ENCODE peak calls at places on chromosomes 4 and X, in four cellular contexts. K, I, M and Z are unnamed samples.

GRCh38 chr4:136812100-136812880 is 720.0 kb downstream of the PCDH18 start:
- DNase-seq in K (no peak), I (no peak), M (no peak), Z (no peak)

GRCh38 chr4:30720021-30720655 is at the start of gene PCDH7:
- DNase-seq in K (no peak), I (no peak), M (no peak), Z (peak)

GRCh38 chr4:7169134-7169533 is 23.2 kb upstream of the SORCS2 start:
- DNase-seq in K (no peak), I (no peak), M (no peak), Z (no peak)

GRCh38 chr4:153808175-153808574 is 19.3 kb upstream of the SFRP2 start:
- DNase-seq in K (no peak), I (no peak), M (no peak), Z (no peak)

GRCh38 chr4:101682946-101683345 is 107.6 kb upstream of the BANK1 start:
- DNase-seq in K (no peak), I (no peak), M (no peak), Z (no peak)

GRCh38 chr4:20178902-20179576 is 72.7 kb upstream of the SLIT2 start:
- DNase-seq in K (no peak), I (no peak), M (no peak), Z (no peak)

GRCh38 chrX:101462892-101463291 is 22.4 kb upstream of the ARMCX4 start:
- DNase-seq in K (no peak), I (no peak), M (peak), Z (no peak)

GRCh38 chr4:71944956-71945355 is 86.8 kb upstream of the NPFFR2 start:
- DNase-seq in K (no peak), I (no peak), M (no peak), Z (no peak)

GRCh38 chrX:119990995-119991787 is 47.6 kb upstream of the NKAP start:
- DNase-seq in K (no peak), I (no peak), M (no peak), Z (no peak)

GRCh38 chr4:169492436-169493163 is 119.8 kb downstream of the NEK1 start:
- DNase-seq in K (peak), I (peak), M (peak), Z (peak)

GRCh38 chr4:3446631-3447320 is 5.0 kb downstream of the HGFAC start:
- DNase-seq in K (no peak), I (no peak), M (no peak), Z (no peak)

GRCh38 chr4:63620271-63620670 is 789.0 kb downstream of the TECRL start:
- DNase-seq in K (no peak), I (no peak), M (no peak), Z (no peak)

GRCh38 chrX:107574054-107574683 is 54.1 kb upstream of the PRPS1 start:
- DNase-seq in K (no peak), I (no peak), M (no peak), Z (no peak)

GRCh38 chr4:62814510-62815047 is 1594.7 kb downstream of the TECRL start:
- DNase-seq in K (no peak), I (no peak), M (no peak), Z (no peak)

GRCh38 chr4:80926446-80926845 is 104.1 kb upstream of the BMP3 start:
- DNase-seq in K (no peak), I (no peak), M (no peak), Z (no peak)

GRCh38 chr4:109183851-109184345 is 118.6 kb downstream of the COL25A1 start:
- DNase-seq in K (no peak), I (no peak), M (no peak), Z (no peak)

GRCh38 chr4:133000012-133000411 is 149.1 kb upstream of the PCDH10 start:
- DNase-seq in K (no peak), I (no peak), M (no peak), Z (no peak)

GRCh38 chrX:53262918-53263394 is 18.4 kb downstream of the IQSEC2 start:
- DNase-seq in K (no peak), I (no peak), M (peak), Z (no peak)

GRCh38 chrX:132270699-132271098 is 51.5 kb upstream of the RAP2C start:
- DNase-seq in K (no peak), I (no peak), M (no peak), Z (no peak)

GRCh38 chr4:6767725-6768538 is 14.6 kb upstream of the KIAA0232 start:
- DNase-seq in K (no peak), I (no peak), M (no peak), Z (no peak)

GRCh38 chr4:150063128-150063527 is 15.1 kb upstream of the DCLK2 start:
- DNase-seq in K (no peak), I (no peak), M (no peak), Z (no peak)

GRCh38 chr4:98055800-98056501 is 87.3 kb downstream of the STPG2 start:
- DNase-seq in K (no peak), I (no peak), M (no peak), Z (no peak)

GRCh38 chrX:110059410-110059809 is 56.5 kb downstream of the TMEM164 start:
- DNase-seq in K (no peak), I (no peak), M (no peak), Z (no peak)

GRCh38 chr4:141352328-141352727 is 131.6 kb downstream of the ZNF330 start:
- DNase-seq in K (no peak), I (no peak), M (no peak), Z (no peak)

GRCh38 chr4:791866-792630 is 33.9 kb downstream of the CPLX1 start:
- DNase-seq in K (no peak), I (no peak), M (no peak), Z (no peak)

GRCh38 chr4:37685726-37686372 is 327 bp downstream of the RELL1 start:
- DNase-seq in K (no peak), I (no peak), M (peak), Z (peak)

GRCh38 chrX:13374364-13374763 is 54.5 kb upstream of the ATXN3L start:
- DNase-seq in K (no peak), I (no peak), M (no peak), Z (no peak)

GRCh38 chr4:120561648-120562047 is 360.9 kb downstream of the PRDM5 start:
- DNase-seq in K (no peak), I (no peak), M (no peak), Z (no peak)

GRCh38 chr4:98444371-98444770 is 183.2 kb downstream of the RAP1GDS1 start:
- DNase-seq in K (no peak), I (no peak), M (no peak), Z (no peak)

GRCh38 chrX:10755477-10756334 is 135.3 kb upstream of the MID1 start:
- DNase-seq in K (no peak), I (peak), M (no peak), Z (no peak)

GRCh38 chrX:134661295-134661694 is 3.0 kb upstream of the PLAC1 start:
- DNase-seq in K (no peak), I (no peak), M (no peak), Z (no peak)

GRCh38 chrX:19739683-19740082 is 147.7 kb downstream of the SH3KBP1 start:
- DNase-seq in K (no peak), I (no peak), M (peak), Z (peak)

GRCh38 chrX:56211701-56212100 is 20.5 kb upstream of the KLF8 start:
- DNase-seq in K (no peak), I (no peak), M (no peak), Z (no peak)

GRCh38 chrX:18828832-18829404 is 121.5 kb downstream of the PPEF1 start:
- DNase-seq in K (no peak), I (no peak), M (peak), Z (no peak)

GRCh38 chr4:4919926-4920325 is 60.5 kb downstream of the MSX1 start:
- DNase-seq in K (no peak), I (no peak), M (no peak), Z (no peak)

GRCh38 chrX:138929905-138930304 is 218.4 kb upstream of the FGF13 start:
- DNase-seq in K (no peak), I (no peak), M (peak), Z (no peak)

GRCh38 chr4:100889401-100889800 is 371.6 kb upstream of the EMCN start:
- DNase-seq in K (no peak), I (no peak), M (no peak), Z (no peak)

GRCh38 chr4:20773144-20773997 is 73.1 kb downstream of the PACRGL start:
- DNase-seq in K (no peak), I (peak), M (peak), Z (peak)

GRCh38 chr4:184364100-184364921 is 110.0 kb downstream of the IRF2 start:
- DNase-seq in K (no peak), I (no peak), M (no peak), Z (no peak)
- TF ChIP-seq POLR2AphosphoS5 in K (no peak), I (no peak), M (no peak), Z (no peak)

DNA sequence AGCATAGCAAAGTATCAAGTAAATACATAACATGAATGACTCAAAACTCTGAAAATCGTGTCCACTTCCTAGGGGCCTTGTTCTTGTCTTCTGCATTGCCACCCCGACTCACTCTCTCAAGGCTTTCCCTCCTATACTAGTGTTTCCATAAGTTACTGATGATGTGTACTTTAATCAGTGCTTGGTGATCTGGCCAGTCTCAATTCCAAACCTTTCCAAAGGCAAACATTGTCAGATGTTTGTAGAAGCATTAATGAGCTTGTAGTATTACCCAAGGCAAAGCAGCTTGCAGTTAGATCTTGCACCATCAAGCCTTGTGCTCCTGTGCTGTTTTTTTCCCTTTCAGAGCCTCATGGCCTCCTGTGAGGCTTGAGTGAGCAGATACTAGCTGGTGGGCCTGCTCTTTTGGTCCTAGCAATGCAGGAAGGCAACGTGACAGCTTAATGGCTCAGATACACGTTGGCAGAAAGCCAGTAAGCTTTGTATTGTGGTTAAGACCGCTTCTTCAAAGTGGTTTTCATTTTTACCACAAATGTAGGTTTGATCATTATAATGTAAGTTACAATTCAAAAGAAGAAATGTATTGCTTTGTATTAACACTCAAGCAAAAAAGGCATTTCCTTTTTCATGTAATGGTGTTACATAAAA is 51.8 kb downstream of the RBPJ start:
- DNase-seq in K (peak), I (no peak), M (peak), Z (no peak)
- TF ChIP-seq TAF1 in K (no peak), I (no peak), M (no peak), Z (no peak)

GRCh38 chrX:154411322-154411980 is at the start of gene TAFAZZIN:
- DNase-seq in K (no peak), I (no peak), M (peak), Z (peak)
- TF ChIP-seq POLR2AphosphoS5 in K (peak), I (peak), M (peak), Z (peak)

DNA sequence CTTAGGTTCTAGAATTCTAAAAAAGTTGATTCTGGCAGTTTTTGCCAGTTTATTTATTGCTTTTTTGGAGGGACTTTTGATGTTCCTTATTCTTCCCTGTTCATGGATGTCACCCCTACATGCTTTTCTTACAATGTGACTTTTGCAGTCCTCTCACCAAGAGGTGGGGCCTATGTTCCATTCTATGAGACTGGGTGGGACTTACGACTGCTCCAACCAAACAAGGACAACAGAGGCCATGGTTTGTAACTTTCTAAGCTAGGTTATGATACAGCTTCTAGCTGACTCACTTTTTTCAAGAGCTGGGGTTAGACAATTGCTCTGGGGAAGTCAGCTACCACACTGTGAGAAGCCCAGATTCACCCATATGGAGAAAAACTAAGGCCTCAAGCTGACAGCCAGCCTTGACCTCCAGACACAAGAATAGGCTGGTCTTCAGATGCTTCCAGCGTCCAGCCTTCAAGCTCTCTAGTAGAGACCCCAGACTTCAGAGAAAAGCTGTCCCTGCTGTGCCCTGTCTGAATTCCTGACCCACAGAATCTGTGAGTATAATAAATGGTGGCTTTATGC is 39.5 kb downstream of the ENOPH1 start:
- DNase-seq in K (no peak), I (no peak), M (no peak), Z (no peak)
- TF ChIP-seq TAF1 in K (no peak), I (no peak), M (no peak), Z (no peak)

DNA sequence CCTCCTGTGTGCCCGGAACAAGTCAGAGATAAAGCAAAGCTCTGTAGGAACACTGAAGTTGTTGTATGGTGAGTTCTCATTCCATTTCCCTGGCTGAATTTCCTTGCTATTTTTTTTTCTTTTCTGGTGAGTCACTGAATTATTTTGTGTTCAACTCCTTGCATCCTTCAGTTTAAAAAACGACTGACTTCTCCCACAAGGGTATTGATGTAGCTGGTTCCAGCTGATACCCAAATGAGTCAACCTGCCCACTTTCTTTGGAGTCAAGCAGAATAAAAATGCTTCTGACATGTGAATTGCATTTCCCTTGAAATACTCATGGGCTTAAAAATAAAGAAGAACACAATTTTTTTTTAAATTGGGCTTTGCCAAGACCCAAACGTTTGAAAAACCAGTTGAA is 85.5 kb downstream of the SHOX start:
- DNase-seq in K (no peak), I (no peak), M (no peak), Z (no peak)
- TF ChIP-seq POLR2AphosphoS5 in K (no peak), I (no peak), M (no peak), Z (no peak)

DNA sequence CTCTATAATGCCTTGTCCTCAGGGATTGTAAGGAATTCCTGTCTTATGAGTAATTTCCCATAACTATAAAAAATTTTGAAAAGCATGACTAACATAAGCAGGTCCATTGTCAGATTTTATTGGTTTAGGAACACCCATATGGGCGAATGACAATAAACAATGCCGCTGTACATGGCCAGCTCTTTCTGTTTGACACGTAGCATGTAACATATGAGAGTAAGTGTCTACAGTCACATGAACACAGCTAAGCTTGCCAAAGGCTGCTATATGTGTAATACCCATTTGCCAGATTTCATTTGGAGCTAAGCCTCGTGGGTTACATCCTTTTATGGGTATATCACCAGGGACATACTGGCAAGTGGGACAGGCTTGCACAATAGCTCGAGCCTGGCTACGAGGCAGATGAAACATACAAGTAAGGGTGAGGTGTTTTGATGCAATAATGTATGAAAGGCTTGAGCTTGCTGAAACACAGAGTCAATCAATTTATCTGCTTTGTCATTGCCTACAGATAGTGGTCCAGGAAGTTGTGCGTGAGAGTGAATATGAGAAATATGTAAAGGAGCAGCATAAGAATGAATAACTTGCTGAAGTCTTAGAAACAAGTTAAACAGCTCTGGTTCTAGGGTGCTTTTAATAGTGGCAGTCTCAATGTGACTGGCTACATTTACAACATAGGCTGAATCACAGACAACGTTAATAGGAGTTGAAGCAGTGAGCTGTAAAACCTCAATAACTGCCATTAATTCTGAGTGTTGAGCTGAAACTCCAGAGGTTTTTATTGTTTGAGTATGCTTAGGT is 67.4 kb upstream of the UGT2B10 start:
- DNase-seq in K (no peak), I (no peak), M (no peak), Z (no peak)
- TF ChIP-seq TAF1 in K (no peak), I (no peak), M (no peak), Z (no peak)

GRCh38 chr4:119016636-119017035 is 119.0 kb upstream of the MYOZ2 start:
- DNase-seq in K (no peak), I (no peak), M (no peak), Z (no peak)

GRCh38 chr4:119005888-119006287 is 117.2 kb downstream of the SYNPO2 start:
- DNase-seq in K (no peak), I (no peak), M (no peak), Z (no peak)

GRCh38 chr4:119014658-119015057 is 121.0 kb upstream of the MYOZ2 start:
- DNase-seq in K (no peak), I (no peak), M (no peak), Z (no peak)

GRCh38 chr4:119010909-119011606 is 122.4 kb downstream of the SYNPO2 start:
- DNase-seq in K (no peak), I (no peak), M (no peak), Z (no peak)

DNA sequence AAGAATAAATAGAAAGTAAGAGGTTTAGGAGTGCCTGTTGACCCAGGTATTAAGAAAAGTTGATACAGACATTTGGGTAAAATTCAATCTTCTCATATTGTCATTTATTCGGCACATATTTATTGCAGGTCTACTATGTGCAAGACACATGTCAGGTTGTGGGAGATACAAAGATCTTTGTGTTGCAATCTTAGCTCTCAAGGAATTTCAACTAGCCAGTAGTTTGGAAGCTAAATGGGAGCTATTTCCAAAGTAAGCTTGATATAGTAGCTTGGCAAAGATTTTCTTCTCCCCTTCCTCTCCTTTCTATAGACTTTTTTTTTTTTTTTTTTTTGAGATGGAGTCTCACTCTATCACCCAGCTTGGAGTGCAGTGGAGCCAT is 122.9 kb downstream of the SYNPO2 start:
- DNase-seq in K (no peak), I (no peak), M (no peak), Z (no peak)
- TF ChIP-seq POLR2AphosphoS5 in K (no peak), I (no peak), M (no peak), Z (no peak)

GRCh38 chrX:87310780-87311179 is 206.8 kb upstream of the KLHL4 start:
- DNase-seq in K (no peak), I (no peak), M (no peak), Z (no peak)
- TF ChIP-seq TAF1 in K (no peak), I (no peak), M (no peak), Z (no peak)